ENCODE peak calls at places on chromosomes 6 and 20, in eight cellular contexts. R is psoas muscle, C is upper lobe of left lung, D is endothelial cell of umbilical vein, T is astrocyte of the spinal cord, H is mammary epithelial cell, O is fibroblast of villous mesenchyme, G is A549. J is an unnamed sample.

GRCh38 chr6:16762265-16762546 is 946 bp upstream of the ATXN1 start:
- DNase-seq in R (no peak), H (no peak), D (no peak), C (no peak), O (no peak), T (peak; percentile 42), G (peak; percentile 12), J (no peak)

GRCh38 chr6:167968091-167968490 is 29.4 kb upstream of the KIF25 start:
- DNase-seq in T (no peak), H (no peak), R (no peak), C (no peak), O (peak; percentile 7), G (peak; percentile 9), D (no peak), J (no peak)

GRCh38 chr6:33314943-33315752 is 1.3 kb upstream of the TAPBP start:
- DNase-seq in O (peak; percentile 24), R (peak; percentile 52), G (peak; percentile 41), T (peak; percentile 3), D (peak; percentile 42), H (peak; percentile 46), C (peak; percentile 55), J (no peak)

GRCh38 chr6:71239694-71240093 is 48.9 kb upstream of the OGFRL1 start:
- DNase-seq in R (no peak), D (no peak), O (no peak), T (peak; percentile 24), G (no peak), C (no peak), H (no peak), J (no peak)

GRCh38 chr6:111589366-111589765 is 16.3 kb downstream of the TRAF3IP2 start:
- DNase-seq in G (peak; percentile 74), R (peak; percentile 69), C (no peak), D (peak; percentile 71), T (peak; percentile 82), O (peak; percentile 86), H (peak; percentile 90), J (no peak)

GRCh38 chr6:82712826-82713225 is 349.2 kb downstream of the TPBG start:
- DNase-seq in D (no peak), T (no peak), R (no peak), H (no peak), O (peak; percentile 6), C (no peak), G (no peak), J (no peak)

GRCh38 chr20:58339741-58340140 is 30.2 kb downstream of the RAB22A start:
- DNase-seq in O (no peak), H (no peak), D (no peak), R (no peak), G (no peak), C (no peak), T (no peak), J (no peak)

GRCh38 chr6:167742719-167743303 is 83.9 kb upstream of the AFDN start:
- DNase-seq in D (no peak), O (no peak), G (no peak), H (no peak), C (no peak), T (peak; percentile 5), R (no peak), J (no peak)

GRCh38 chr6:165556116-165556843 is 106.8 kb downstream of the PDE10A start:
- DNase-seq in D (peak; percentile 85), H (no peak), O (peak; percentile 18), G (no peak), R (no peak), T (peak; percentile 65), C (peak; percentile 29), J (no peak)

GRCh38 chr6:3341467-3341866 is 82.7 kb downstream of the PSMG4 start:
- DNase-seq in D (no peak), R (peak; percentile 60), H (no peak), T (peak; percentile 93), G (no peak), O (peak; percentile 43), C (no peak), J (peak; percentile 56)

GRCh38 chr6:167485186-167485978 is 160.5 kb downstream of the TTLL2 start:
- DNase-seq in C (no peak), G (peak; percentile 13), D (peak; percentile 55), R (no peak), H (no peak), T (peak; percentile 32), O (peak; percentile 2), J (no peak)

GRCh38 chr6:56938634-56939294 is 16.1 kb upstream of the BEND6 start:
- DNase-seq in H (peak; percentile 100), O (peak; percentile 78), R (peak; percentile 38), D (peak; percentile 66), T (peak; percentile 99), G (peak; percentile 72), C (no peak), J (peak; percentile 97)

GRCh38 chr6:25302156-25302555 is 23.0 kb downstream of the CARMIL1 start:
- DNase-seq in G (no peak), C (no peak), R (no peak), O (no peak), H (no peak), T (no peak), D (no peak), J (no peak)

GRCh38 chr6:16519265-16520242 is 241.7 kb downstream of the ATXN1 start:
- DNase-seq in G (no peak), D (no peak), O (no peak), T (no peak), R (no peak), H (peak; percentile 35), C (no peak), J (no peak)

GRCh38 chr6:41051873-41052272 is 1.1 kb upstream of the APOBEC2 start:
- DNase-seq in T (no peak), G (no peak), D (no peak), R (no peak), C (no peak), O (no peak), H (no peak), J (no peak)

GRCh38 chr6:13413906-13414555 is 73.4 kb downstream of the GFOD1 start:
- DNase-seq in D (no peak), O (peak; percentile 58), H (no peak), G (no peak), C (peak; percentile 19), T (no peak), R (peak; percentile 60), J (no peak)

GRCh38 chr20:38270869-38271608 is 10.5 kb upstream of the KIAA1755 start:
- DNase-seq in G (peak; percentile 30), T (peak; percentile 98), C (no peak), O (peak; percentile 90), H (peak; percentile 91), D (peak; percentile 94), R (peak; percentile 60), J (peak; percentile 92)

GRCh38 chr6:27414300-27414699 is 25.7 kb downstream of the ZNF391 start:
- DNase-seq in C (no peak), R (no peak), D (no peak), T (no peak), G (no peak), O (no peak), H (no peak), J (no peak)

GRCh38 chr6:53151676-53152075 is 3.0 kb upstream of the GCM1 start:
- DNase-seq in T (no peak), G (no peak), R (no peak), C (no peak), H (no peak), D (no peak), O (peak; percentile 7), J (no peak)

GRCh38 chr20:63580796-63581461 is 6.9 kb upstream of the HELZ2 start:
- DNase-seq in H (peak; percentile 79), T (peak; percentile 39), D (peak; percentile 28), O (peak; percentile 46), C (no peak), R (no peak), G (peak; percentile 42), J (no peak)
- TF ChIP-seq CTCF in H (peak; percentile 83), T (peak; percentile 63), D (peak; percentile 34), O (peak; percentile 53), C (peak; percentile 22), R (no peak), G (peak; percentile 38), J (peak; percentile 51)

GRCh38 chr6:29753309-29753644 is 30.0 kb downstream of the HLA-F start:
- DNase-seq in O (no peak), H (no peak), D (no peak), T (no peak), G (no peak), C (no peak), R (no peak), J (no peak)
- TF ChIP-seq CTCF in O (no peak), H (no peak), D (no peak), T (no peak), G (no peak), C (no peak), R (no peak), J (no peak)

GRCh38 chr6:154502564-154502963 is 7.9 kb downstream of the CNKSR3 start:
- DNase-seq in G (no peak), D (no peak), T (no peak), H (no peak), R (no peak), C (no peak), O (no peak), J (no peak)

GRCh38 chr6:154507209-154507898 is 3.1 kb downstream of the CNKSR3 start:
- DNase-seq in C (no peak), T (no peak), O (no peak), H (no peak), G (no peak), R (no peak), D (no peak), J (no peak)

GRCh38 chr6:154503576-154504501 is 6.6 kb downstream of the CNKSR3 start:
- DNase-seq in C (no peak), D (no peak), H (no peak), R (no peak), G (no peak), O (peak; percentile 28), T (no peak), J (no peak)

GRCh38 chr6:154506108-154506507 is 4.4 kb downstream of the CNKSR3 start:
- DNase-seq in T (no peak), O (no peak), C (no peak), G (no peak), R (no peak), H (no peak), D (no peak), J (no peak)

GRCh38 chr6:154504865-154505449 is 5.5 kb downstream of the CNKSR3 start:
- DNase-seq in T (no peak), C (no peak), R (no peak), G (no peak), H (no peak), D (no peak), O (no peak), J (no peak)
- TF ChIP-seq CTCF in T (no peak), C (no peak), R (no peak), G (no peak), H (no peak), D (no peak), O (no peak), J (no peak)

DNA sequence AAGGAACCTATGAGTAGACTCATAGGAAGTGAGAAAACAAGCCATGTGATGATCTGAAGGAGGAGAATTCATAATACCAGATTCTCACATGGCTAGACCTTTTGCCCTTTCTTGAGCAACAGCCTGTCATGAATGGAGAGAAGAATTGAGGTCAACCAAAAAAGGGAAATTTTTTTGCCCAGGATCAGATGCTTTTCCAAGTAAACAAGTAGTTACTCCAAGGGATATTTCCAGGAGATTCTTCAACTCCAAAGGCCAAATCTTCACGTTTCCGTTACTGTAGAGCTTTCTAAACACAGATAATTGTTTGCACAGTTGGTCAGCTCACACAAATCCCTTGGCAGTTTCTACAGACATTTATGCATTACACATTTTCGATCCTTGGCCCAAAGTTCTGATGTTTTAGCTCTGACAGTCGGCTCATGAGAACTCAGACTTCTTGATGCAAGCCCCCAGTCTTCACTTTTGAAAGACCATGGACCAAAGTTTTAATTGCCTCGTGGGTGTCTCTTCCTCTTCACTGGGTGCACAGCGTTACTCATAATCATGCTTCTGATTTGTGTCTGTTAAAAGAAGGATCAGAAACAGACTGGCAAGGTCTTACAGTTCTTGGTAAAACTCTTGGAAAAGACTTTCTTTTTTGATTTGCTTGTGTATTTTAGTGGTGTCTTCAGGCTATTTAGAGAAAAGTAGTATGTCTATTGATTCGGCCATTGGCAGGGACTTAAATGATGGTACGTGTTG is 115.0 kb downstream of the TSHZ2 start:
- DNase-seq in R (no peak), D (no peak), G (no peak), T (no peak), H (no peak), C (no peak), O (peak; percentile 66), J (no peak)
- TF ChIP-seq CTCF in R (no peak), D (no peak), G (no peak), T (no peak), H (no peak), C (no peak), O (no peak), J (no peak)

J was measured in AG04449.